ENCODE peak calls at places on chromosomes 12 and 14, in nine cellular contexts. K, W, J, U, P, R, A, S and T are unnamed samples.

GRCh38 chr14:102891111-102891510 is 31.4 kb upstream of the AMN start:
- DNase-seq in K (no peak), W (no peak), J (no peak), U (no peak), P (no peak), R (no peak), A (no peak), S (no peak), T (no peak)

GRCh38 chr12:109276160-109276559 is 32.9 kb downstream of the FOXN4 start:
- DNase-seq in K (no peak), W (no peak), J (no peak), U (no peak), P (no peak), R (no peak), A (no peak), S (no peak), T (no peak)

GRCh38 chr14:51248041-51248987 is 8.3 kb downstream of the TMX1 start:
- DNase-seq in K (no peak), W (peak), J (no peak), U (no peak), P (no peak), R (no peak), A (no peak), S (no peak), T (no peak)

GRCh38 chr12:66915312-66915904 is 236.5 kb upstream of the GRIP1 start:
- DNase-seq in K (no peak), W (no peak), J (no peak), U (no peak), P (no peak), R (no peak), A (no peak), S (no peak), T (peak)

GRCh38 chr14:78543433-78543832 is 373.3 kb downstream of the NRXN3 start:
- DNase-seq in K (no peak), W (no peak), J (no peak), U (no peak), P (no peak), R (no peak), A (no peak), S (no peak), T (no peak)

GRCh38 chr12:60174476-60174875 is 578.6 kb downstream of the SLC16A7 start:
- DNase-seq in K (no peak), W (no peak), J (no peak), U (peak), P (no peak), R (no peak), A (no peak), S (no peak), T (no peak)

GRCh38 chr14:88559852-88560251 is 3.0 kb upstream of the ZC3H14 start:
- DNase-seq in K (no peak), W (peak), J (peak), U (peak), P (no peak), R (no peak), A (no peak), S (peak), T (no peak)

GRCh38 chr12:54300732-54301427 is at the start of gene NFE2:
- DNase-seq in K (peak), W (no peak), J (peak), U (peak), P (no peak), R (peak), A (no peak), S (peak), T (peak)

GRCh38 chr12:25817166-25817565 is 141.3 kb upstream of the RASSF8 start:
- DNase-seq in K (no peak), W (no peak), J (no peak), U (peak), P (no peak), R (no peak), A (no peak), S (no peak), T (no peak)

GRCh38 chr12:24668563-24668962 is 280.3 kb downstream of the BCAT1 start:
- DNase-seq in K (no peak), W (no peak), J (peak), U (peak), P (no peak), R (no peak), A (no peak), S (no peak), T (no peak)

GRCh38 chr12:49698619-49699545 is 8.3 kb downstream of the FMNL3 start:
- DNase-seq in K (no peak), W (peak), J (no peak), U (peak), P (no peak), R (peak), A (no peak), S (no peak), T (peak)

GRCh38 chr12:89636054-89636775 is 72.4 kb downstream of the ATP2B1 start:
- DNase-seq in K (no peak), W (no peak), J (peak), U (peak), P (no peak), R (no peak), A (no peak), S (peak), T (no peak)

GRCh38 chr12:111643428-111643826 is 42.3 kb downstream of the BRAP start:
- DNase-seq in K (no peak), W (no peak), J (no peak), U (peak), P (no peak), R (no peak), A (no peak), S (no peak), T (peak)

GRCh38 chr14:99537399-99537798 is 56.2 kb downstream of the CCNK start:
- DNase-seq in K (no peak), W (no peak), J (peak), U (peak), P (no peak), R (no peak), A (no peak), S (peak), T (no peak)

GRCh38 chr14:78721756-78722455 is 551.7 kb downstream of the NRXN3 start:
- DNase-seq in K (no peak), W (no peak), J (no peak), U (no peak), P (no peak), R (no peak), A (no peak), S (no peak), T (no peak)

GRCh38 chr14:99099051-99099787 is 172.8 kb downstream of the BCL11B start:
- DNase-seq in K (no peak), W (no peak), J (no peak), U (no peak), P (no peak), R (no peak), A (no peak), S (no peak), T (no peak)

GRCh38 chr14:44778562-44778961 is 183.2 kb downstream of the KLHL28 start:
- DNase-seq in K (no peak), W (no peak), J (no peak), U (peak), P (no peak), R (no peak), A (no peak), S (no peak), T (no peak)

GRCh38 chr14:68232643-68233055 is 413.1 kb downstream of the RAD51B start:
- DNase-seq in K (peak), W (peak), J (peak), U (peak), P (peak), R (no peak), A (no peak), S (peak), T (peak)